ENCODE peak calls at places on chromosomes 6 and 20, in five cellular contexts. U, A, P, V and Z are unnamed samples.

GRCh38 chr6:135438907-135439535 is 58.5 kb downstream of the AHI1 start:
- DNase-seq in P (no peak), A (no peak), U (no peak), V (no peak), Z (peak; percentile 13)

GRCh38 chr6:35177586-35177985 is 36.2 kb upstream of the SCUBE3 start:
- DNase-seq in V (no peak), U (no peak), P (no peak), A (peak; percentile 3), Z (no peak)

GRCh38 chr20:49559411-49560081 is 8.4 kb downstream of the PTGIS start:
- DNase-seq in A (peak; percentile 86), P (peak; percentile 48), V (no peak), U (no peak), Z (no peak)

GRCh38 chr6:161003336-161003735 is 11.8 kb downstream of the MAP3K4 start:
- DNase-seq in A (no peak), U (no peak), V (no peak), P (no peak), Z (no peak)

GRCh38 chr6:15911753-15912504 is 217.0 kb upstream of the MYLIP start:
- DNase-seq in U (no peak), V (no peak), P (no peak), A (no peak), Z (no peak)

GRCh38 chr20:47338131-47338628 is 18.3 kb downstream of the ZMYND8 start:
- DNase-seq in P (peak; percentile 14), V (no peak), U (no peak), A (no peak), Z (no peak)

GRCh38 chr20:36929290-36929689 is 22.2 kb downstream of the SAMHD1 start:
- DNase-seq in V (no peak), P (no peak), U (peak; percentile 25), A (peak; percentile 25), Z (no peak)

GRCh38 chr6:111631930-111632460 is 26.3 kb upstream of the TRAF3IP2 start:
- DNase-seq in U (peak; percentile 69), V (no peak), P (no peak), A (peak; percentile 86), Z (no peak)

GRCh38 chr20:49832632-49833327 is 20.2 kb downstream of the SLC9A8 start:
- DNase-seq in P (no peak), V (no peak), A (no peak), U (no peak), Z (no peak)

GRCh38 chr20:51275816-51276215 is 252.9 kb upstream of the KCNG1 start:
- DNase-seq in U (no peak), A (no peak), V (peak; percentile 25), P (no peak), Z (no peak)

GRCh38 chr20:45092898-45093297 is 8.0 kb downstream of the KCNS1 start:
- DNase-seq in U (no peak), A (no peak), V (no peak), P (no peak), Z (no peak)

GRCh38 chr6:153537422-153537821 is 406.3 kb upstream of the RGS17 start:
- DNase-seq in P (no peak), A (no peak), V (no peak), U (no peak), Z (no peak)

GRCh38 chr20:23658989-23659609 is 21.3 kb upstream of the CST3 start:
- DNase-seq in V (no peak), P (no peak), U (no peak), A (no peak), Z (no peak)

GRCh38 chr20:43016257-43016656 is 173.4 kb downstream of the PTPRT start:
- DNase-seq in V (no peak), U (no peak), A (no peak), P (no peak), Z (no peak)

GRCh38 chr6:30954631-30955366 is 14.0 kb downstream of the MUCL3 start:
- DNase-seq in P (no peak), A (no peak), V (no peak), U (no peak), Z (no peak)

GRCh38 chr20:63665708-63666107 is 7.6 kb downstream of the RTEL1 start:
- DNase-seq in A (no peak), V (no peak), U (no peak), P (no peak), Z (no peak)

GRCh38 chr6:80642452-80642851 is 536.0 kb downstream of the BCKDHB start:
- DNase-seq in U (no peak), V (no peak), P (no peak), A (no peak), Z (no peak)

GRCh38 chr20:33233129-33233774 is 2.5 kb upstream of the BPIFA1 start:
- DNase-seq in A (no peak), V (no peak), U (no peak), P (no peak), Z (no peak)

GRCh38 chr6:95576621-95577316 is 566 bp upstream of the MANEA start:
- DNase-seq in P (no peak), V (no peak), A (no peak), U (no peak), Z (peak; percentile 7)

GRCh38 chr6:16352258-16352635 is 113.9 kb downstream of the GMPR start:
- DNase-seq in P (no peak), U (no peak), V (no peak), A (no peak), Z (no peak)

GRCh38 chr20:31841928-31842327 is 3.5 kb downstream of the FOXS1 start:
- DNase-seq in U (no peak), A (no peak), P (no peak), V (peak; percentile 66), Z (no peak)

GRCh38 chr20:35604444-35604750 is 11.2 kb upstream of the SPAG4 start:
- DNase-seq in P (no peak), U (peak; percentile 72), A (no peak), V (no peak), Z (no peak)

GRCh38 chr6:4008324-4009047 is 70.5 kb downstream of the FAM217A start:
- DNase-seq in A (no peak), U (no peak), V (no peak), P (no peak), Z (no peak)

GRCh38 chr6:161152904-161153662 is 120.8 kb downstream of the AGPAT4 start:
- DNase-seq in A (no peak), P (no peak), U (no peak), V (no peak), Z (no peak)

GRCh38 chr20:63014710-63015109 is 7.9 kb upstream of the BHLHE23 start:
- DNase-seq in U (no peak), A (no peak), P (no peak), V (no peak), Z (no peak)

GRCh38 chr6:41705996-41706835 is 29.2 kb downstream of the TFEB start:
- DNase-seq in A (peak; percentile 93), U (peak; percentile 93), P (peak; percentile 87), V (peak; percentile 43), Z (peak; percentile 87)

GRCh38 chr6:53846250-53846649 is 51.4 kb downstream of the LRRC1 start:
- DNase-seq in A (no peak), P (no peak), U (no peak), V (no peak), Z (no peak)

GRCh38 chr6:7173843-7174503 is 66.2 kb downstream of the RREB1 start:
- DNase-seq in A (no peak), P (no peak), U (no peak), V (no peak), Z (no peak)

GRCh38 chr6:5083813-5084191 is 1.3 kb upstream of the PPP1R3G start:
- DNase-seq in U (no peak), P (no peak), A (no peak), V (no peak), Z (no peak)
- H3K4me3 ChIP-seq in U (peak overlapping the region; percentile 68), P (peak overlapping the region; percentile 84), A (no peak overlapping the region), V (no peak overlapping the region), Z (no peak overlapping the region)

DNA sequence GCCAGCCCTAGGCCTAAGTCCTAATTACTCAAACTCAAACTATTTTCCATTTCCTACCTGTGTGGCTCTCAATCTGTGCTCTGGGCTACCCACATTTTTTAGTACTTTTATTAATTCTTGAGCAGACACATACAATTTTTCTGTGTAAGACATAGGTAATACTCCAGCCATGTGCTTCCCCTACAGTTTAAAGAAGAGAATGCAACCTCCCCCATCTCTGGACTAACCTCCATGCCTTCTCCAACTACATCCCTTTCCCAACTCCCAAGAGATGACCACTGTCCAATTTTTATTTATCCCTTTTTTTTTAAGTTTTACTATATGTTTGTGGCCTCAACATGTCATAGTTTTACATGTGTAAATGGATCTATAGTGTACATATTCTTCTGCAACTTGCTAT is 5.8 kb downstream of the HMGN4 start:
- DNase-seq in A (no peak), V (no peak), U (no peak), P (no peak), Z (no peak)
- TF ChIP-seq CTCF in A (no peak), V (no peak), U (peak; percentile 39), P (peak; percentile 13), Z (peak; percentile 53)

DNA sequence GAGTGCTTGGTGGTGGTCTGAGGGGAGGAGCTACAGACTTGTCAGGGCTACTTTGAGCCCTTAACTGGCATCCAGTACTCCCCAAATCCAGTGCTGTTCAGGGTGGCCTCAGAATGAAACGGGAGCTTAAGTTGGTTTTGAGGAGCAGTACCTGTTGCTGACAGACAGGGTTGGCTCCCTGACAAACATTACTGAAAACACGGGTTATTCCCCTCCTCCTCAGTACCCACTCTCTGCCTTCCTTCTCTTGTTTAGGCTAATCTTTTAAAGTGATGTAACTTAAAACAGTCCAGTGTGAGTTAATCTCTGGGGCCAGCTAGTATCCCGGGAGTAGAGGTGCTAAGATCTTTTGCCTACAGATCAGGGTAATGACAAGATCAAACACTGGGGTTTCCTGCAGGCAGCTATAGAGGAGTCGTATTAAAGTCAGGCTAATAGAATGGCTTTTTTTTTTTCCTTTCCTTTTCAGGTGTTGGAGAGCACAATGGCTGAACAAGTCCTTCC is 3.7 kb downstream of the TNFAIP3 start:
- DNase-seq in P (no peak), V (no peak), U (peak; percentile 62), A (no peak), Z (peak; percentile 60)
- H3K4me3 ChIP-seq in P (peak overlapping the region; percentile 37), V (peak overlapping the region; percentile 93), U (peak overlapping the region; percentile 89), A (no peak overlapping the region), Z (peak overlapping the region; percentile 80)

DNA sequence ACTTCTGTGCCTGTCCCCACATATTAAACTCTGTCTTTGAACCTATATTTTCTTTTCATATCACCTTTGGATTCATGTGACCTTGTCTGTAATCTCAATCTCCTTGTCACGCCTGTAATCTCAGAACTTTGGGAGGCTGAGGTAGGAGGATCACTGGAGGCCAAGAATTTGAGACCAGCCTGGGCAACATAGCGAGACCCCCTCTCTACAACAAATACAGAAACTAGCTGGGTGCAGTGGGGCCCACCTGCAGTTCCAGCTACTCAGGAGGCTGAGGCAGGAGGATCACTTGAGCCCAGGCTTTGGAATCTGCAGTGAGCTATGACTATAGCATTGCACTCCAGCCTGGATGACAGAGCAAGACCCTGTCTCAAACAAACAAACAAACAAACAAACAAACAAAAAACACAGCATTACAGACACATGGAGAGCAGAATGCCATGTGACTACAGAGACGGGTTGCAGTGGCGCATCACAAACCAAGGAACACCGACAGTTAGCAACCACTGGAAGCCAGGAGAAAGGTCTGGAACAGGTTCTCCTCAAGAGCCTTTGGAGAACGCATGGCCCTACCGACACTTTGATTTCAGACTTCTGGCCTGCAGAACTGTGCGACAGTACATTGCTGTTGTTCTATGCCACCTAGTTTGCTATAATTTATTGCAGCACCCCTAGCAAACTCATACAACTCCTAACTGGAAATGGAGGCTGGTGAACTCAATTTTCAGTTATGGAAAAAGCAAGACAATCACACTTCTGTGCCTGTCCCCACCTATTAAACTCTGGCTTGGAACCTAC is 14.6 kb upstream of the TIAM2 start:
- DNase-seq in A (no peak), U (no peak), P (no peak), V (no peak), Z (no peak)
- TF ChIP-seq CTCF in A (no peak), U (no peak), P (no peak), V (no peak), Z (no peak)

GRCh38 chr20:53533500-53533899 is 60.1 kb downstream of the ZNF217 start:
- DNase-seq in U (no peak), A (no peak), V (no peak), P (no peak), Z (no peak)
- H3K4me3 ChIP-seq in U (no peak overlapping the region), A (no peak overlapping the region), V (no peak overlapping the region), P (no peak overlapping the region), Z (no peak overlapping the region)